ENCODE peak calls at places on chromosomes 11 and 22, in seven cellular contexts. J, P, L, A, T, Y and M are unnamed samples.

GRCh38 chr22:19178065-19178658 is 374 bp downstream of the SLC25A1 start:
- DNase-seq in J (peak; percentile 70), A (peak; percentile 52), T (peak; percentile 68), Y (peak; percentile 46), P (no peak), L (no peak), M (peak; percentile 45)

GRCh38 chr22:49964136-49964492 is 3.5 kb downstream of the PIM3 start:
- DNase-seq in Y (no peak), A (no peak), L (no peak), J (no peak), P (no peak), T (no peak), M (no peak)

GRCh38 chr22:45763236-45763624 is 91.6 kb downstream of the ATXN10 start:
- DNase-seq in A (no peak), Y (no peak), T (no peak), J (no peak), L (no peak), P (no peak), M (no peak)

GRCh38 chr11:36034572-36035331 is 90.9 kb downstream of the LDLRAD3 start:
- DNase-seq in Y (peak; percentile 17), J (peak; percentile 90), T (no peak), A (peak; percentile 26), L (peak; percentile 73), P (peak; percentile 86), M (peak; percentile 73)

GRCh38 chr22:41369089-41369745 is 12.5 kb upstream of the TEF start:
- DNase-seq in A (no peak), P (no peak), L (no peak), T (no peak), J (no peak), Y (no peak), M (no peak)

GRCh38 chr11:131661137-131661536 is 290.7 kb downstream of the NTM start:
- DNase-seq in L (no peak), J (peak; percentile 18), Y (no peak), P (peak; percentile 65), T (no peak), A (peak; percentile 5), M (no peak)

GRCh38 chr11:8381343-8381742 is 117.7 kb upstream of the LMO1 start:
- DNase-seq in Y (no peak), P (no peak), T (no peak), J (no peak), A (no peak), L (no peak), M (no peak)

GRCh38 chr11:130915556-130916237 is 582 bp downstream of the SNX19 start:
- DNase-seq in A (peak; percentile 1), Y (no peak), T (no peak), J (no peak), P (no peak), L (no peak), M (no peak)

GRCh38 chr11:64000740-64001514 is 14.7 kb downstream of the OTUB1 start:
- DNase-seq in A (no peak), T (no peak), J (no peak), Y (no peak), L (no peak), P (no peak), M (no peak)

GRCh38 chr22:17266261-17266971 is 47.2 kb upstream of the ADA2 start:
- DNase-seq in T (no peak), Y (no peak), L (no peak), A (no peak), P (no peak), J (no peak), M (no peak)

GRCh38 chr22:31730344-31730711 is 19.6 kb downstream of the PRR14L start:
- DNase-seq in J (no peak), P (no peak), Y (no peak), L (no peak), T (no peak), A (no peak), M (no peak)

GRCh38 chr11:132187814-132188213 is 817.4 kb downstream of the NTM start:
- DNase-seq in Y (no peak), J (peak; percentile 11), A (no peak), L (no peak), P (peak; percentile 54), T (no peak), M (no peak)

GRCh38 chr11:73085189-73085875 is 56.8 kb downstream of the FCHSD2 start:
- DNase-seq in L (no peak), P (peak; percentile 17), A (no peak), Y (no peak), J (no peak), T (no peak), M (no peak)

GRCh38 chr11:14908214-14908880 is 16.3 kb upstream of the CYP2R1 start:
- DNase-seq in A (peak; percentile 80), T (peak; percentile 52), L (no peak), Y (peak; percentile 36), P (peak; percentile 66), J (peak; percentile 44), M (peak; percentile 49)